ENCODE peak calls at places on chromosomes 16 and 17, in five cellular contexts. One of them, this sample, is unnamed.

GRCh38 chr17:70829876-70830275 is 660.5 kb downstream of the KCNJ2 start:
- DNase-seq in ovary: no peak
- DNase-seq in DND-41: no peak
- DNase-seq in GM06990: no peak
- DNase-seq in AG04450: no peak
- DNase-seq in this sample: no peak

GRCh38 chr17:8791910-8792270 is 7.3 kb downstream of the MFSD6L start:
- DNase-seq in ovary: no peak
- DNase-seq in DND-41: no peak
- DNase-seq in GM06990: no peak
- DNase-seq in AG04450: peak
- DNase-seq in this sample: no peak

GRCh38 chr17:3535253-3535995 is 22.2 kb downstream of the TRPV3 start:
- DNase-seq in ovary: peak
- DNase-seq in DND-41: no peak
- DNase-seq in GM06990: peak
- DNase-seq in AG04450: no peak
- DNase-seq in this sample: peak

GRCh38 chr16:86387461-86388440 is 122.6 kb upstream of the FOXF1 start:
- DNase-seq in ovary: no peak
- DNase-seq in DND-41: no peak
- DNase-seq in GM06990: no peak
- DNase-seq in AG04450: peak
- DNase-seq in this sample: no peak

GRCh38 chr17:63966646-63967265 is 6.0 kb downstream of the SCN4A start:
- DNase-seq in ovary: no peak
- DNase-seq in DND-41: no peak
- DNase-seq in GM06990: no peak
- DNase-seq in AG04450: no peak
- DNase-seq in this sample: no peak

GRCh38 chr17:49557204-49558024 is 18.3 kb upstream of the NXPH3 start:
- DNase-seq in ovary: no peak
- DNase-seq in DND-41: peak
- DNase-seq in GM06990: no peak
- DNase-seq in AG04450: no peak
- DNase-seq in this sample: no peak

GRCh38 chr16:53872248-53873221 is 168.6 kb downstream of the FTO start:
- DNase-seq in ovary: no peak
- DNase-seq in DND-41: no peak
- DNase-seq in GM06990: no peak
- DNase-seq in AG04450: peak
- DNase-seq in this sample: no peak

GRCh38 chr16:67286441-67287235 is 7.3 kb downstream of the PLEKHG4 start:
- DNase-seq in ovary: no peak
- DNase-seq in DND-41: no peak
- DNase-seq in GM06990: no peak
- DNase-seq in AG04450: no peak
- DNase-seq in this sample: no peak

GRCh38 chr16:69709456-69710084 is 16.8 kb downstream of the NQO1 start:
- DNase-seq in ovary: no peak
- DNase-seq in DND-41: no peak
- DNase-seq in GM06990: no peak
- DNase-seq in AG04450: no peak
- DNase-seq in this sample: no peak

GRCh38 chr16:81204794-81205680 is 33.5 kb upstream of the BCO1 start:
- DNase-seq in ovary: peak
- DNase-seq in DND-41: peak
- DNase-seq in GM06990: no peak
- DNase-seq in AG04450: peak
- DNase-seq in this sample: no peak

GRCh38 chr17:40099627-40100418 is 566 bp downstream of the NR1D1 start:
- DNase-seq in ovary: no peak
- DNase-seq in DND-41: no peak
- DNase-seq in GM06990: no peak
- DNase-seq in AG04450: no peak
- DNase-seq in this sample: no peak

GRCh38 chr16:13839577-13839976 is 80.4 kb upstream of the ERCC4 start:
- DNase-seq in ovary: no peak
- DNase-seq in DND-41: no peak
- DNase-seq in GM06990: no peak
- DNase-seq in AG04450: no peak
- DNase-seq in this sample: no peak

GRCh38 chr16:24156777-24157176 is 99.4 kb upstream of the CACNG3 start:
- DNase-seq in ovary: no peak
- DNase-seq in DND-41: no peak
- DNase-seq in GM06990: no peak
- DNase-seq in AG04450: no peak
- DNase-seq in this sample: no peak

GRCh38 chr16:71628810-71629209 is 2.8 kb downstream of the MARVELD3 start:
- DNase-seq in ovary: no peak
- DNase-seq in DND-41: no peak
- DNase-seq in GM06990: no peak
- DNase-seq in AG04450: no peak
- DNase-seq in this sample: no peak

GRCh38 chr16:56547120-56547948 is 17.5 kb upstream of the MT4 start:
- DNase-seq in ovary: no peak
- DNase-seq in DND-41: no peak
- DNase-seq in GM06990: no peak
- DNase-seq in AG04450: peak
- DNase-seq in this sample: no peak

GRCh38 chr16:1193143-1193824 is 31.8 kb downstream of the TPSG1 start:
- DNase-seq in ovary: no peak
- DNase-seq in DND-41: no peak
- DNase-seq in GM06990: no peak
- DNase-seq in AG04450: no peak
- DNase-seq in this sample: no peak

GRCh38 chr17:69870091-69870530 is 204.9 kb upstream of the KCNJ16 start:
- DNase-seq in ovary: no peak
- DNase-seq in DND-41: no peak
- DNase-seq in GM06990: peak
- DNase-seq in AG04450: peak
- DNase-seq in this sample: no peak

GRCh38 chr17:41481051-41481450 is at the start of gene KRT35:
- DNase-seq in ovary: no peak
- DNase-seq in DND-41: no peak
- DNase-seq in GM06990: no peak
- DNase-seq in AG04450: no peak
- DNase-seq in this sample: no peak

GRCh38 chr17:79074650-79075432 is at the start of gene ENGASE:
- DNase-seq in ovary: peak
- DNase-seq in DND-41: peak
- DNase-seq in GM06990: peak
- DNase-seq in AG04450: peak
- DNase-seq in this sample: peak

GRCh38 chr17:17131876-17132275 is 74.3 kb downstream of the PLD6 start:
- DNase-seq in ovary: no peak
- DNase-seq in DND-41: no peak
- DNase-seq in GM06990: no peak
- DNase-seq in AG04450: no peak
- DNase-seq in this sample: no peak

GRCh38 chr16:16867994-16868393 is 489.1 kb downstream of the NPIPA7 start:
- DNase-seq in ovary: no peak
- DNase-seq in DND-41: no peak
- DNase-seq in GM06990: no peak
- DNase-seq in AG04450: no peak
- DNase-seq in this sample: no peak

GRCh38 chr17:76989519-76989918 is 121.3 kb downstream of the MGAT5B start:
- DNase-seq in ovary: no peak
- DNase-seq in DND-41: no peak
- DNase-seq in GM06990: no peak
- DNase-seq in AG04450: no peak
- DNase-seq in this sample: no peak

GRCh38 chr16:74691093-74691855 is 9.4 kb downstream of the MLKL start:
- DNase-seq in ovary: no peak
- DNase-seq in DND-41: no peak
- DNase-seq in GM06990: no peak
- DNase-seq in AG04450: no peak
- DNase-seq in this sample: no peak

GRCh38 chr17:8488931-8489330 is 53.2 kb downstream of the NDEL1 start:
- DNase-seq in ovary: no peak
- DNase-seq in DND-41: no peak
- DNase-seq in GM06990: no peak
- DNase-seq in AG04450: peak
- DNase-seq in this sample: peak

GRCh38 chr17:10614536-10615155 is 42.5 kb downstream of the MYH3 start:
- DNase-seq in ovary: peak
- DNase-seq in DND-41: peak
- DNase-seq in GM06990: no peak
- DNase-seq in AG04450: peak
- DNase-seq in this sample: no peak

GRCh38 chr16:57509231-57509923 is 23.1 kb upstream of the DOK4 start:
- DNase-seq in ovary: no peak
- DNase-seq in DND-41: no peak
- DNase-seq in GM06990: no peak
- DNase-seq in AG04450: no peak
- DNase-seq in this sample: no peak

GRCh38 chr16:22635345-22635744 is 124.7 kb downstream of the NPIPB5 start:
- DNase-seq in ovary: no peak
- DNase-seq in DND-41: no peak
- DNase-seq in GM06990: no peak
- DNase-seq in AG04450: no peak
- DNase-seq in this sample: no peak

GRCh38 chr17:44083250-44083849 is 12.8 kb downstream of the G6PC3 start:
- DNase-seq in ovary: no peak
- DNase-seq in DND-41: no peak
- DNase-seq in GM06990: no peak
- DNase-seq in AG04450: no peak
- DNase-seq in this sample: no peak

GRCh38 chr17:42325026-42325425 is 36.7 kb downstream of the STAT5A start:
- DNase-seq in ovary: no peak
- DNase-seq in DND-41: no peak
- DNase-seq in GM06990: no peak
- DNase-seq in AG04450: peak
- DNase-seq in this sample: no peak

GRCh38 chr16:79571753-79572544 is 28.6 kb downstream of the MAF start:
- DNase-seq in ovary: no peak
- DNase-seq in DND-41: no peak
- DNase-seq in GM06990: no peak
- DNase-seq in AG04450: no peak
- DNase-seq in this sample: no peak
- H3K4me3 ChIP-seq in ovary: no peak
- H3K4me3 ChIP-seq in DND-41: no peak
- H3K4me3 ChIP-seq in GM06990: no peak
- H3K4me3 ChIP-seq in AG04450: no peak
- H3K4me3 ChIP-seq in this sample: no peak

DNA sequence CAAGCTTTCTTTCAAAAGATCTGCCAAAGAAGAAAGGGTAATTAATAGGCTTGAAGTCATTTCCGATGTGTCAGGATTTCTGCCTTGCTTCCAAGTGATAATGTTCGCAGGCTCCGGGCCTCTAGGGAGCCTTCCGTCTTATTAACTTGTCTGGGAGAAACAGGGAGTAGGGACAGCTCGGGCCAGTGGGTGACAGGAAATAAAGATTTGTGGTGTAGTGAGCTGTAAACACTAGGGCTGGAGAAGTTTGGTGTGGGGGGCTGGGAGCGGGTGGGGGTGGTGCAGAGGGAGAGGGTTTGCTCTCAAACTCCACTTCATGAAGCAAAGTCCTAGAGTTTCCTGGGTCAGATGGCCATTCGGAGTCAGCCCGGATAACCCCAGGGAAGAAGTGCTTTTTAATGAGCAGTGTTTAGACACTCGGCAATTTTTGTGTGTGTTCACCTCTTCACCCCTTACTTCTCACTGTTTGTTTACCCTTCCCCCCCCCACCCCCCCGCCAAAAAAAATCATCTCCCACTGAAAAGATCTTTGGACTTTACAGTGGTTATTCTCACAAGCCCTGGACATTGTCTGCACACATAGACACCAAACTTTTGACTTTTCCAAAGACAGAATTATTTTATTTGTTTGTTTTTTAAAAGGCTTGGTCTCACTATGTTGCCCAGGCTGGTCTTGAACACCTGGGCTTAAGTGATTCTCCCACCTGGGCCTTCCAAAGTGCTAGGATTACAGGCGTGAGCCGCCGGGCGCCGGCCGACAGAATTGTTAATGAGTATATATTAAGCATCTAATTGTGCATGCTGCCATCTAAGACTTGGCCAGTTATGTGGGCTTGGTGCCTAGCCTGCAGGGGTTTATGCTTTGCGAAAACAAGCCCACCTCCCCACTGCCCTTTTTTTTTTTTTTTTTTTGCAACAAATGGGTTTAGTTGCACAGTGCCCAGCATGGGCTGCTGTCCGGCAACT is 196.4 kb downstream of the CCDC182 start:
- DNase-seq in ovary: peak
- DNase-seq in DND-41: peak
- DNase-seq in GM06990: no peak
- DNase-seq in AG04450: no peak
- DNase-seq in this sample: no peak
- TF ChIP-seq CTCF in ovary: no peak
- TF ChIP-seq CTCF in DND-41: no peak
- TF ChIP-seq CTCF in GM06990: no peak
- TF ChIP-seq CTCF in AG04450: no peak
- TF ChIP-seq CTCF in this sample: no peak

GRCh38 chr17:1256699-1257098 is 13.5 kb upstream of the BHLHA9 start:
- DNase-seq in ovary: no peak
- DNase-seq in DND-41: no peak
- DNase-seq in GM06990: no peak
- DNase-seq in AG04450: no peak
- DNase-seq in this sample: no peak

GRCh38 chr17:1264196-1264595 is 6.0 kb upstream of the BHLHA9 start:
- DNase-seq in ovary: no peak
- DNase-seq in DND-41: no peak
- DNase-seq in GM06990: no peak
- DNase-seq in AG04450: no peak
- DNase-seq in this sample: no peak

GRCh38 chr17:1260762-1261161 is 9.5 kb upstream of the BHLHA9 start:
- DNase-seq in ovary: no peak
- DNase-seq in DND-41: no peak
- DNase-seq in GM06990: no peak
- DNase-seq in AG04450: no peak
- DNase-seq in this sample: no peak

GRCh38 chr17:1255041-1255440 is 15.2 kb upstream of the BHLHA9 start:
- DNase-seq in ovary: no peak
- DNase-seq in DND-41: no peak
- DNase-seq in GM06990: no peak
- DNase-seq in AG04450: no peak
- DNase-seq in this sample: no peak

GRCh38 chr17:1259910-1260389 is 10.3 kb upstream of the BHLHA9 start:
- DNase-seq in ovary: no peak
- DNase-seq in DND-41: no peak
- DNase-seq in GM06990: no peak
- DNase-seq in AG04450: no peak
- DNase-seq in this sample: no peak
- H3K4me3 ChIP-seq in ovary: peak
- H3K4me3 ChIP-seq in DND-41: no peak
- H3K4me3 ChIP-seq in GM06990: no peak
- H3K4me3 ChIP-seq in AG04450: peak
- H3K4me3 ChIP-seq in this sample: peak

DNA sequence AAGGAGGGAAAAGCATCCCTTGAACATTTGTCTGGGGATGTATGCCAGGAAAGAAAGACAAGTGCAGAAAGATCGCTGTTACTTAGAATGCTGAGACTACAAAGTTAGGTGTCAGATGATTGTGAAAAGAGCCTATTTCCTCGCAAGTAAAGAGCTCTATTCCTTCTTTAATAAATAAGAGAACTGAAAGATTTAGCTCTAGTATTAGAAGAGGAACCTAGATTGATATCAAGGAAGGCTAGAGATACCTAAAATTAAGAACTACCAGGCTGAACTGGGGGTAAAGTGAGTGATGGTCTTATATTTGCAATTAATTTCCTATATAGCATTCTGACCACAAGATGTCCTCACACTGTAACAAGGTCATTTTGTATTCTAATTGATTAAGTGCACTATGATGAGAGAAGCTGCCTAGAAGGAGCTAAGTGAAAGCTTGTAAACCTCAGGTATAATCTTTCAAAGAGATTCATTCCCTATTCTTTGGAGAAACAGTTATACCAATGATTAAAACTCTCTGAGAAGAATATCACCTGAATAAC is 62.3 kb downstream of the SSH2 start:
- DNase-seq in ovary: no peak
- DNase-seq in DND-41: no peak
- DNase-seq in GM06990: peak
- DNase-seq in AG04450: no peak
- DNase-seq in this sample: no peak
- TF ChIP-seq CTCF in ovary: no peak
- TF ChIP-seq CTCF in DND-41: peak
- TF ChIP-seq CTCF in GM06990: no peak
- TF ChIP-seq CTCF in AG04450: peak
- TF ChIP-seq CTCF in this sample: no peak